ENCODE peak calls at places on chromosomes 1 and 21, in ten cellular contexts. One of them, this sample, is unnamed.

GRCh38 chr1:236098267-236098666 is 33.4 kb upstream of the NID1 start:
- DNase-seq in iPS-NIHi11: no peak
- DNase-seq in A549: no peak
- DNase-seq in heart right ventricle: no peak
- DNase-seq in amniotic stem cell: no peak
- DNase-seq in glutamatergic neuron: no peak
- DNase-seq in stimulated activated CD8-positive, alpha-beta memory T cell treated with anti-CD3 and anti-CD28 coated beads, Interleukin-2, amount 100 ng/mL, for 1 hour: no peak
- DNase-seq in activated T-helper 9 cell treated with anti-CD3 and anti-CD28 coated beads, Interleukin-2, amount 50 U/mL, for 16 hours: no peak
- DNase-seq in Kasumi-1: no peak
- DNase-seq in OCI-LY7: no peak
- DNase-seq in this sample: no peak

GRCh38 chr1:246117066-246117791 is 389.9 kb downstream of the SMYD3 start:
- DNase-seq in iPS-NIHi11: peak; percentile 56
- DNase-seq in A549: peak; percentile 20
- DNase-seq in heart right ventricle: peak; percentile 21
- DNase-seq in amniotic stem cell: peak; percentile 45
- DNase-seq in glutamatergic neuron: no peak
- DNase-seq in stimulated activated CD8-positive, alpha-beta memory T cell treated with anti-CD3 and anti-CD28 coated beads, Interleukin-2, amount 100 ng/mL, for 1 hour: no peak
- DNase-seq in activated T-helper 9 cell treated with anti-CD3 and anti-CD28 coated beads, Interleukin-2, amount 50 U/mL, for 16 hours: no peak
- DNase-seq in Kasumi-1: peak; percentile 87
- DNase-seq in OCI-LY7: peak; percentile 21
- DNase-seq in this sample: peak; percentile 63

GRCh38 chr1:39105841-39106765 is 80.0 kb downstream of the NDUFS5 start:
- DNase-seq in iPS-NIHi11: peak; percentile 47
- DNase-seq in A549: no peak
- DNase-seq in heart right ventricle: peak; percentile 59
- DNase-seq in amniotic stem cell: no peak
- DNase-seq in glutamatergic neuron: peak; percentile 60
- DNase-seq in stimulated activated CD8-positive, alpha-beta memory T cell treated with anti-CD3 and anti-CD28 coated beads, Interleukin-2, amount 100 ng/mL, for 1 hour: no peak
- DNase-seq in activated T-helper 9 cell treated with anti-CD3 and anti-CD28 coated beads, Interleukin-2, amount 50 U/mL, for 16 hours: peak; percentile 26
- DNase-seq in Kasumi-1: no peak
- DNase-seq in OCI-LY7: no peak
- DNase-seq in this sample: peak; percentile 21

GRCh38 chr21:43361127-43361492 is 65.8 kb downstream of the SIK1 start:
- DNase-seq in iPS-NIHi11: no peak
- DNase-seq in A549: no peak
- DNase-seq in heart right ventricle: peak; percentile 67
- DNase-seq in amniotic stem cell: no peak
- DNase-seq in glutamatergic neuron: peak; percentile 36
- DNase-seq in stimulated activated CD8-positive, alpha-beta memory T cell treated with anti-CD3 and anti-CD28 coated beads, Interleukin-2, amount 100 ng/mL, for 1 hour: no peak
- DNase-seq in activated T-helper 9 cell treated with anti-CD3 and anti-CD28 coated beads, Interleukin-2, amount 50 U/mL, for 16 hours: no peak
- DNase-seq in Kasumi-1: no peak
- DNase-seq in OCI-LY7: peak; percentile 69
- DNase-seq in this sample: no peak

GRCh38 chr21:28790335-28790734 is 202.3 kb downstream of the LTN1 start:
- DNase-seq in iPS-NIHi11: no peak
- DNase-seq in A549: no peak
- DNase-seq in heart right ventricle: no peak
- DNase-seq in amniotic stem cell: no peak
- DNase-seq in glutamatergic neuron: no peak
- DNase-seq in stimulated activated CD8-positive, alpha-beta memory T cell treated with anti-CD3 and anti-CD28 coated beads, Interleukin-2, amount 100 ng/mL, for 1 hour: no peak
- DNase-seq in activated T-helper 9 cell treated with anti-CD3 and anti-CD28 coated beads, Interleukin-2, amount 50 U/mL, for 16 hours: no peak
- DNase-seq in Kasumi-1: no peak
- DNase-seq in OCI-LY7: no peak
- DNase-seq in this sample: no peak

GRCh38 chr1:31593136-31593665 is 16.9 kb downstream of the TINAGL1 start:
- DNase-seq in iPS-NIHi11: no peak
- DNase-seq in A549: no peak
- DNase-seq in heart right ventricle: no peak
- DNase-seq in amniotic stem cell: no peak
- DNase-seq in glutamatergic neuron: no peak
- DNase-seq in stimulated activated CD8-positive, alpha-beta memory T cell treated with anti-CD3 and anti-CD28 coated beads, Interleukin-2, amount 100 ng/mL, for 1 hour: no peak
- DNase-seq in activated T-helper 9 cell treated with anti-CD3 and anti-CD28 coated beads, Interleukin-2, amount 50 U/mL, for 16 hours: no peak
- DNase-seq in Kasumi-1: no peak
- DNase-seq in OCI-LY7: no peak
- DNase-seq in this sample: no peak

GRCh38 chr1:212935387-212935981 is 14.9 kb upstream of the VASH2 start:
- DNase-seq in iPS-NIHi11: no peak
- DNase-seq in A549: no peak
- DNase-seq in heart right ventricle: no peak
- DNase-seq in amniotic stem cell: no peak
- DNase-seq in glutamatergic neuron: no peak
- DNase-seq in stimulated activated CD8-positive, alpha-beta memory T cell treated with anti-CD3 and anti-CD28 coated beads, Interleukin-2, amount 100 ng/mL, for 1 hour: no peak
- DNase-seq in activated T-helper 9 cell treated with anti-CD3 and anti-CD28 coated beads, Interleukin-2, amount 50 U/mL, for 16 hours: no peak
- DNase-seq in Kasumi-1: no peak
- DNase-seq in OCI-LY7: no peak
- DNase-seq in this sample: no peak

GRCh38 chr1:43302721-43303476 is 2.1 kb downstream of the TIE1 start:
- DNase-seq in iPS-NIHi11: no peak
- DNase-seq in A549: no peak
- DNase-seq in heart right ventricle: no peak
- DNase-seq in amniotic stem cell: no peak
- DNase-seq in glutamatergic neuron: no peak
- DNase-seq in stimulated activated CD8-positive, alpha-beta memory T cell treated with anti-CD3 and anti-CD28 coated beads, Interleukin-2, amount 100 ng/mL, for 1 hour: no peak
- DNase-seq in activated T-helper 9 cell treated with anti-CD3 and anti-CD28 coated beads, Interleukin-2, amount 50 U/mL, for 16 hours: no peak
- DNase-seq in Kasumi-1: no peak
- DNase-seq in OCI-LY7: no peak
- DNase-seq in this sample: no peak

GRCh38 chr1:31627930-31628421 is 10.5 kb downstream of the HCRTR1 start:
- DNase-seq in iPS-NIHi11: no peak
- DNase-seq in A549: no peak
- DNase-seq in heart right ventricle: peak; percentile 68
- DNase-seq in amniotic stem cell: no peak
- DNase-seq in glutamatergic neuron: no peak
- DNase-seq in stimulated activated CD8-positive, alpha-beta memory T cell treated with anti-CD3 and anti-CD28 coated beads, Interleukin-2, amount 100 ng/mL, for 1 hour: no peak
- DNase-seq in activated T-helper 9 cell treated with anti-CD3 and anti-CD28 coated beads, Interleukin-2, amount 50 U/mL, for 16 hours: no peak
- DNase-seq in Kasumi-1: no peak
- DNase-seq in OCI-LY7: no peak
- DNase-seq in this sample: no peak

GRCh38 chr1:81221564-81221963 is 579.2 kb upstream of the ADGRL2 start:
- DNase-seq in iPS-NIHi11: no peak
- DNase-seq in A549: no peak
- DNase-seq in heart right ventricle: no peak
- DNase-seq in amniotic stem cell: no peak
- DNase-seq in glutamatergic neuron: no peak
- DNase-seq in stimulated activated CD8-positive, alpha-beta memory T cell treated with anti-CD3 and anti-CD28 coated beads, Interleukin-2, amount 100 ng/mL, for 1 hour: no peak
- DNase-seq in activated T-helper 9 cell treated with anti-CD3 and anti-CD28 coated beads, Interleukin-2, amount 50 U/mL, for 16 hours: no peak
- DNase-seq in Kasumi-1: no peak
- DNase-seq in OCI-LY7: no peak
- DNase-seq in this sample: no peak

GRCh38 chr1:55558515-55558914 is 343.4 kb upstream of the USP24 start:
- DNase-seq in iPS-NIHi11: no peak
- DNase-seq in A549: no peak
- DNase-seq in heart right ventricle: no peak
- DNase-seq in amniotic stem cell: no peak
- DNase-seq in glutamatergic neuron: no peak
- DNase-seq in stimulated activated CD8-positive, alpha-beta memory T cell treated with anti-CD3 and anti-CD28 coated beads, Interleukin-2, amount 100 ng/mL, for 1 hour: no peak
- DNase-seq in activated T-helper 9 cell treated with anti-CD3 and anti-CD28 coated beads, Interleukin-2, amount 50 U/mL, for 16 hours: no peak
- DNase-seq in Kasumi-1: no peak
- DNase-seq in OCI-LY7: no peak
- DNase-seq in this sample: no peak

GRCh38 chr1:167426716-167427115 is 91.6 kb downstream of the CD247 start:
- DNase-seq in iPS-NIHi11: no peak
- DNase-seq in A549: no peak
- DNase-seq in heart right ventricle: no peak
- DNase-seq in amniotic stem cell: no peak
- DNase-seq in glutamatergic neuron: no peak
- DNase-seq in stimulated activated CD8-positive, alpha-beta memory T cell treated with anti-CD3 and anti-CD28 coated beads, Interleukin-2, amount 100 ng/mL, for 1 hour: no peak
- DNase-seq in activated T-helper 9 cell treated with anti-CD3 and anti-CD28 coated beads, Interleukin-2, amount 50 U/mL, for 16 hours: no peak
- DNase-seq in Kasumi-1: no peak
- DNase-seq in OCI-LY7: no peak
- DNase-seq in this sample: no peak

GRCh38 chr1:29584816-29585600 is 348.7 kb downstream of the PTPRU start:
- DNase-seq in iPS-NIHi11: no peak
- DNase-seq in A549: no peak
- DNase-seq in heart right ventricle: no peak
- DNase-seq in amniotic stem cell: no peak
- DNase-seq in glutamatergic neuron: no peak
- DNase-seq in stimulated activated CD8-positive, alpha-beta memory T cell treated with anti-CD3 and anti-CD28 coated beads, Interleukin-2, amount 100 ng/mL, for 1 hour: no peak
- DNase-seq in activated T-helper 9 cell treated with anti-CD3 and anti-CD28 coated beads, Interleukin-2, amount 50 U/mL, for 16 hours: no peak
- DNase-seq in Kasumi-1: no peak
- DNase-seq in OCI-LY7: no peak
- DNase-seq in this sample: no peak

GRCh38 chr1:153535664-153536585 is at the start of gene S100A6:
- DNase-seq in iPS-NIHi11: no peak
- DNase-seq in A549: peak; percentile 85
- DNase-seq in heart right ventricle: peak; percentile 87
- DNase-seq in amniotic stem cell: peak; percentile 80
- DNase-seq in glutamatergic neuron: no peak
- DNase-seq in stimulated activated CD8-positive, alpha-beta memory T cell treated with anti-CD3 and anti-CD28 coated beads, Interleukin-2, amount 100 ng/mL, for 1 hour: peak; percentile 71
- DNase-seq in activated T-helper 9 cell treated with anti-CD3 and anti-CD28 coated beads, Interleukin-2, amount 50 U/mL, for 16 hours: peak; percentile 74
- DNase-seq in Kasumi-1: no peak
- DNase-seq in OCI-LY7: no peak
- DNase-seq in this sample: peak; percentile 50

GRCh38 chr1:212454741-212455140 is 22.0 kb downstream of the NENF start:
- DNase-seq in iPS-NIHi11: no peak
- DNase-seq in A549: no peak
- DNase-seq in heart right ventricle: no peak
- DNase-seq in amniotic stem cell: no peak
- DNase-seq in glutamatergic neuron: no peak
- DNase-seq in stimulated activated CD8-positive, alpha-beta memory T cell treated with anti-CD3 and anti-CD28 coated beads, Interleukin-2, amount 100 ng/mL, for 1 hour: no peak
- DNase-seq in activated T-helper 9 cell treated with anti-CD3 and anti-CD28 coated beads, Interleukin-2, amount 50 U/mL, for 16 hours: no peak
- DNase-seq in Kasumi-1: no peak
- DNase-seq in OCI-LY7: no peak
- DNase-seq in this sample: no peak

GRCh38 chr21:26877015-26877414 is 31.8 kb upstream of the ADAMTS1 start:
- DNase-seq in iPS-NIHi11: no peak
- DNase-seq in A549: no peak
- DNase-seq in heart right ventricle: no peak
- DNase-seq in amniotic stem cell: no peak
- DNase-seq in glutamatergic neuron: no peak
- DNase-seq in stimulated activated CD8-positive, alpha-beta memory T cell treated with anti-CD3 and anti-CD28 coated beads, Interleukin-2, amount 100 ng/mL, for 1 hour: no peak
- DNase-seq in activated T-helper 9 cell treated with anti-CD3 and anti-CD28 coated beads, Interleukin-2, amount 50 U/mL, for 16 hours: no peak
- DNase-seq in Kasumi-1: no peak
- DNase-seq in OCI-LY7: peak; percentile 1
- DNase-seq in this sample: no peak

GRCh38 chr1:113691184-113691583 is 68.1 kb downstream of the PHTF1 start:
- DNase-seq in iPS-NIHi11: no peak
- DNase-seq in A549: no peak
- DNase-seq in heart right ventricle: no peak
- DNase-seq in amniotic stem cell: no peak
- DNase-seq in glutamatergic neuron: no peak
- DNase-seq in stimulated activated CD8-positive, alpha-beta memory T cell treated with anti-CD3 and anti-CD28 coated beads, Interleukin-2, amount 100 ng/mL, for 1 hour: no peak
- DNase-seq in activated T-helper 9 cell treated with anti-CD3 and anti-CD28 coated beads, Interleukin-2, amount 50 U/mL, for 16 hours: no peak
- DNase-seq in Kasumi-1: no peak
- DNase-seq in OCI-LY7: no peak
- DNase-seq in this sample: no peak

This sample was measured in germinal center.